ENCODE peak calls at places on chromosomes 13 and 19, in four cellular contexts. J, F, D and W are unnamed samples.

GRCh38 chr19:10836478-10837325 is 690 bp upstream of the TMED1 start:
- DNase-seq in J (peak), D (no peak), F (no peak), W (no peak)

GRCh38 chr19:49362048-49362925 is at the start of gene TEAD2:
- DNase-seq in D (peak), F (no peak), J (peak), W (peak)

GRCh38 chr19:5652261-5652660 is 28.1 kb downstream of the MICOS13 start:
- DNase-seq in J (no peak), D (no peak), F (no peak), W (no peak)

GRCh38 chr13:98195054-98195791 is 18.2 kb upstream of the RNF113B start:
- DNase-seq in D (no peak), F (no peak), J (no peak), W (no peak)

GRCh38 chr19:37778613-37779138 is 710 bp downstream of the ZNF573 start:
- DNase-seq in F (no peak), J (peak), D (peak), W (peak)

GRCh38 chr13:41222259-41222852 is 28.0 kb upstream of the KBTBD7 start:
- DNase-seq in F (peak), J (peak), D (peak), W (peak)

GRCh38 chr13:114110091-114110829 is 22.2 kb downstream of the RASA3 start:
- DNase-seq in J (no peak), D (no peak), F (no peak), W (peak)

GRCh38 chr13:94332360-94333040 is 147.0 kb downstream of the DCT start:
- DNase-seq in F (no peak), D (no peak), J (no peak), W (no peak)

GRCh38 chr19:7417671-7418324 is 69.1 kb downstream of the ARHGEF18 start:
- DNase-seq in D (no peak), J (peak), F (no peak), W (no peak)

GRCh38 chr13:50380905-50381304 is 365.7 kb downstream of the KCNRG start:
- DNase-seq in D (no peak), J (no peak), F (no peak), W (no peak)

GRCh38 chr13:92158335-92158734 is 759.9 kb downstream of the GPC5 start:
- DNase-seq in D (no peak), J (no peak), F (no peak), W (no peak)

GRCh38 chr13:81987677-81988357 is 1646.9 kb upstream of the SPRY2 start:
- DNase-seq in J (no peak), D (no peak), F (no peak), W (no peak)

GRCh38 chr19:19568802-19569756 is 31.0 kb downstream of the CILP2 start:
- DNase-seq in F (no peak), D (no peak), J (no peak), W (no peak)

GRCh38 chr13:25901460-25902376 is 150.1 kb downstream of the SHISA2 start:
- DNase-seq in J (no peak), F (peak), D (peak), W (peak)

GRCh38 chr13:25963681-25964080 is 88.1 kb downstream of the SHISA2 start:
- DNase-seq in F (no peak), J (no peak), D (no peak), W (peak)

GRCh38 chr13:36297600-36298338 is at the start of gene CCDC169:
- DNase-seq in J (peak), D (peak), F (no peak), W (peak)

GRCh38 chr19:55703790-55704215 is 28.8 kb downstream of the EPN1 start:
- DNase-seq in J (peak), F (no peak), D (no peak), W (peak)

GRCh38 chr13:75544681-75545333 is 4.8 kb upstream of the UCHL3 start:
- DNase-seq in D (peak), J (no peak), F (no peak), W (no peak)

GRCh38 chr19:45556835-45557234 is 27.8 kb downstream of the OPA3 start:
- DNase-seq in F (no peak), D (no peak), J (no peak), W (no peak)

GRCh38 chr19:15441317-15441716 is 8.4 kb downstream of the WIZ start:
- DNase-seq in J (no peak), D (no peak), F (no peak), W (no peak)

GRCh38 chr13:36258831-36259230 is 38.8 kb downstream of the CCDC169 start:
- DNase-seq in F (no peak), J (no peak), D (no peak), W (no peak)

GRCh38 chr19:44718441-44719261 is 19.7 kb downstream of the CEACAM16 start:
- DNase-seq in J (no peak), D (peak), F (no peak), W (no peak)

GRCh38 chr19:9953802-9954542 is 17.7 kb upstream of the OLFM2 start:
- DNase-seq in D (no peak), J (no peak), F (no peak), W (no peak)

GRCh38 chr13:68190826-68191225 is 960.7 kb upstream of the PCDH9 start:
- DNase-seq in D (peak), J (no peak), F (no peak), W (no peak)

GRCh38 chr13:26660185-26660584 is 100.4 kb downstream of the GPR12 start:
- DNase-seq in J (no peak), D (no peak), F (no peak), W (no peak)

DNA sequence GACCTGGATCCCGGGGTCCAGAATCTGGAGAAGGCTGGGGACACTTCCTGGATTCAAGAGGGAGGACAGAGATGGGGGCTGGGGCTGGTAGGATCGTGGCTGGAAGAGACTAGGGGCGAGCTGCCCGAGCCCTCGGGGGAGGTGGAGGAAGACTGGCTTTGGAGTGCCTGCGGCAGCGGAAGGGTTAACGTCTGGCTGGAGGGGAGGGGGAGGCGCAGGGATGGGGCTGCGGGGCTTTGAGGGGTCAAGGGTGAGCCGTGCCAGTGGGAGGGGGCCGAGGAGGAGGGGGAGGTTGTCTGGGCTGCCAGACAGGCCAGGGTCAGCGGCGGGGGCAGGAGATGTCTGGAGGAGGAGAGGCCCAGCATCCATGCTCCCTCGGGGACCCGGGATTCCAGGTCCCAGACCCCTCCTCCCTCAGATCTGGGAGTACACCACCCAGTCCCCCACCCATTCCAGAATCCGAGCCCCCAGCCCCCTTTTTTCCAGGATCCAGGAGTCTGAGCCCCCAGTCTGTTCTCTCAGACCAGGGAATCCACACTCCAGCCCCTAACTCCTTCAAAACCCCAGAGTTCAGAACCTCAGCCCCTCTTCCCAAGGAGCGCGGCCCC is 3.3 kb upstream of the SPACA6 start:
- DNase-seq in D (no peak), J (peak), F (no peak), W (peak)
- TF ChIP-seq POLR2AphosphoS5 in D (no peak), J (no peak), F (no peak), W (no peak)

GRCh38 chr19:1455002-1455335 is 5.0 kb downstream of the APC2 start:
- DNase-seq in F (no peak), J (no peak), D (no peak), W (no peak)
- TF ChIP-seq CTCF in F (no peak), J (no peak), D (no peak), W (no peak)

DNA sequence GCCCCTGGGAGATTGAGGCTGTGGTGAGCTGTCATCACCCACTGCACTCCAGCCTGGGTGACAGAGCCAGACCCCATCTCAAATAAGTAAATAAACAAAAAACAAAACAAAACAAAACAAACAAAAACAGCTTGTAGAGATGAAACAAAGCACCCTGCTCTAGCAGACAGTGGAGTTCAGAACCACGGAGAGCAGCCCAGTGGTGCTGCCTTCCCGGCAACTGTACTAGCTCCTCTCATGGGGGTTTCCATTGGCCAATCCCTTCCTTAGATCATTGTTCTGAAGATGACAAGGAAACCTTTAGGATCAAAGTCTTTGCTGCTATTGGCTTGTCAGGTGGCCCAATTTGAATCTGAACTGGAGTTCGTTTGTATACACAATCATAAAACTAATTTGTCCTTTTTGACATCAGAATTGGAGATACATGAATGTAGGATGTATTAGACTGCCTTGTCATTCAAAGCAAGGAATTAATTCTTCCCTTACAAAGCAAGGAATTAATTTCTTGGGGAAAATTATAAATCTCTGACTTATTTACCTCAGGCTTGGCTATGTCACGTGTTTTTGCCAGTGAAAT is 19.7 kb upstream of the SYCN start:
- DNase-seq in J (peak), F (no peak), D (no peak), W (no peak)
- TF ChIP-seq MXI1 in J (no peak), F (no peak), D (no peak), W (no peak)

GRCh38 chr13:31605076-31605858 is 134.1 kb upstream of the RXFP2 start:
- DNase-seq in F (no peak), D (no peak), J (no peak), W (no peak)
- TF ChIP-seq POLR2AphosphoS5 in F (no peak), D (no peak), J (no peak), W (no peak)

GRCh38 chr13:44818428-44818827 is 170.8 kb downstream of the NUFIP1 start:
- DNase-seq in J (peak), F (no peak), D (peak), W (peak)
- TF ChIP-seq CTCF in J (peak), F (no peak), D (peak), W (peak)

GRCh38 chr13:40109324-40109958 is 454.0 kb downstream of the COG6 start:
- DNase-seq in D (no peak), J (no peak), F (no peak), W (no peak)

GRCh38 chr13:40115456-40115855 is 460.0 kb downstream of the COG6 start:
- DNase-seq in D (no peak), F (no peak), J (no peak), W (no peak)

GRCh38 chr13:40116008-40116407 is 460.5 kb downstream of the COG6 start:
- DNase-seq in D (peak), F (peak), J (peak), W (no peak)

GRCh38 chr13:40114305-40114896 is 458.9 kb downstream of the COG6 start:
- DNase-seq in F (no peak), D (no peak), J (no peak), W (no peak)

DNA sequence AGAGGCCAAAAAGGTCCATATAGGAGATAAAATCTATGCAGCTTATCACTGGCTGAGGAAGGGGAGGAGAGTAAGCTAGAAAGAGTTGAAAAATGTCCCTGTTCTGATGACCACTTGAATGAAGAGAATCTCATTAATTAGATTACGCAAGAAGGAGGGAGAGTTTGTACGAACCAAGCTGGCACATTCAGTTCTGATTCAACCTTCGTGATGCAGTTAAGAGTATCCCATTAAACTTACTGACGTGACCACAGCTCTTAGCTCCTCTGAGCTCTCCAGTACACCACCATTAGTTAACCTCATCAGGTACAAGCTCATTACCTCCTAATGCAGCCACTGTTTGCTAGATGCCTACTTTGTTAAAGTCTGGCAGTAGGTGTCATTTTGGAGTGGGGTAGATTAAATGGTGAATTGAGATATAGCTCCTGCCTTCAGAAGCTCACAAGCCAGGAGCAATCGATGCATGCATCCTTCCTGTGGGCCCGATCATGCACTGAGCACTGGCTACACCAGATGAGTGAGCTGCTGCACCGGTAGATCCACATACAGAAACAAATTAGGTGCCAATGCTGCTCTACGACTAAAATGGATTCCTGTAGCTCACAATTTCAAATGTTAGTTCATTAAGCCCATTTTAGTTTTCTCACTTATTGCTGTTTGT is 458.3 kb downstream of the COG6 start:
- DNase-seq in D (no peak), F (no peak), J (no peak), W (no peak)
- TF ChIP-seq MXI1 in D (no peak), F (no peak), J (no peak), W (no peak)

DNA sequence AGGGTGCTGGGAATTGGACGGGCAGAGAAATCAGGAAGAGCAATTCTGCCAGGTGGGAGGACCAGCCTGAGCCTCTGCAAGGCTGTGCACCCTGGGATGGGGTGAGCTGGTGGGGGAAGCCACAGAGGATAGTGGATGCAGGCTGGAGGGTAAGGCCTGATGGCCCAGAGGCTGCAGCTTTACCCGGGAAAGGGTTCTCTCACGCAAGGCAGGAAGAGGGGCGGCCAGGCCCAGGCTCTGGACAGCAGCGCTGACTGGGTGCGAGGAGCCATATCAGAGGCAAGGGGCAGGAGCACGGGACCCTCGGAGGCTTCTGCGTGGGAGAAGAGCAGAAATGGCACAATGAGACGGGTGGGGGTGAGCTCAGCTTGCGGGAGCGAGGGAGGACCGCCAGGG is 104.6 kb downstream of the SOX1 start:
- DNase-seq in J (no peak), D (no peak), F (no peak), W (no peak)
- TF ChIP-seq POLR2AphosphoS5 in J (no peak), D (no peak), F (no peak), W (no peak)

DNA sequence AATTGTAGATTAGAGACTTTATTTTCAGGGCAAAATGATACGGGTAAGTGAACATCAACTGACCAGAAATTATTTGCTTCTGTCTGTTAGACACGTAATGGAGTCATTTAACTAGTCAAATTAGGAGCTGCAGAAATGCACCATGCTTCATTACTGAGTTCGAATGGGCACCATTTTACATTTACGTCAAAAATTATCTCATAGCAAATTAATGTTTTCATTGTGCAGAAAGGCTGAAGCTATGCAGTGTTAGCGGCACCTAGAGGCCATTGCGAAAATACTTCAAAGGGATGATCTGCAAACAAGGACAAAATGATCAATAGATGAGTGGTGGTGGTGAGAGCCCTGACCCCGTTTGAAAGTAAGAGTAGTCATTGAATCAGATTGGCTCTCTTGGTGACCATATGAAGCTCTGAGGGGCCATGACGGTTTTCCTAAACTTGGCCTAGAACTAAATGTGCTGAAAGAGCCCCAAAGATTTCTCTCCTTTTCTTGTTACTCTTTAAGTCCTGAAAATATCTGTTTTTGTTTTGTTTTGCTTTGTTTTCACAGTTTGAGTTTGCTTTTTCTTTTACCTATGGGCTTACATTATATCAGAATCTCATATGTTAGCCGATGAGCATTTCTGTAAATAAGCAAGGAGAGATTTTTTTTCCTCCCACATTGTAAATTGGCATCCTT is 277.9 kb downstream of the ZNF536 start:
- DNase-seq in F (peak), D (peak), J (peak), W (peak)
- TF ChIP-seq CTCF in F (peak), D (peak), J (peak), W (peak)

GRCh38 chr13:44801990-44802389 is 187.3 kb downstream of the NUFIP1 start:
- DNase-seq in D (no peak), F (no peak), J (no peak), W (no peak)
- TF ChIP-seq MXI1 in D (no peak), F (no peak), J (no peak), W (no peak)

GRCh38 chr13:111115841-111116500 is 861 bp downstream of the ARHGEF7 start:
- DNase-seq in F (no peak), J (no peak), D (peak), W (peak)

GRCh38 chr13:111114362-111115050 is 604 bp upstream of the ARHGEF7 start:
- DNase-seq in F (no peak), D (no peak), J (no peak), W (peak)

GRCh38 chr13:111116830-111117229 is 1.7 kb downstream of the ARHGEF7 start:
- DNase-seq in D (no peak), F (no peak), J (no peak), W (no peak)

GRCh38 chr13:111117289-111117688 is 2.2 kb downstream of the ARHGEF7 start:
- DNase-seq in D (no peak), J (no peak), F (no peak), W (no peak)

DNA sequence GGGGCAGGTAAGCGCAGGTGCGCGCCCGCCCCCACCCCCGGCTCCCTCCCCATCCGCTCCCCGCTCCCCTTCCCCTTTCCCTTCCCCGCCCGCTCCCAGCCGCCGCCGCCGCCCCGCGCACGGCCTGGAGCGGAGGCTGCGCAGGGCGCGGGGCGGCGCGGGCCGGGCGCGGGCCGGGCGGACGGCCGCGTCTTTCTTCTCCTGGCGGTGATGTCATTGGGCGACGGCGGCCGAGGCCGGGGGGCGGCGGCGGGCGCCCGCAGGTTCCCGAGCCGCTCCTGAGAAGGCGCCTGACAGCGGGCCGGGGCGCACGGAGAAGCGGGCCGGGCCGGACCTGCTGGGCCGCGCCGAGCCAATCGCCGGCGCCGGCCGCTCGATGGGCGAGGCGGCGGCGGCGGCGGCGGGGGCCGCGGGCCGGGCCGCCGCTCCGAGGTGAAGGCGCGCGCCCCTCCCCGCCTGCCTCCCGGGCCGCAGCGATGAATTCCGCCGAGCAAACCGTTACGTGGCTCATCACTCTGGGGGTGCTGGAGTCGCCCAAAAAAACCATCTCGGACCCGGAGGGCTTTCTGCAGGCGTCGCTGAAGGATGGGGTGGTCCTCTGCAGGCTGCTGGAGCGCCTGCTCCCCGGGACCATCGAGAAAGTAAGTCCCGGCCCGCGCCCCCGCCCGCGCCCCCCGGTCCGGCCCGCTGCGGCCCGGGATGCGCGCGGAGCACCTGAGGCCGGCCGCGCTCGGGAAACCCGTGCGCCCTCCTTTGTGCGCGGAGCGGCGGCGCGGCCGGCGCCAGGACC is at the start of gene ARHGEF7:
- DNase-seq in F (no peak), D (no peak), J (no peak), W (peak)
- TF ChIP-seq POLR2AphosphoS5 in F (no peak), D (no peak), J (no peak), W (no peak)